ENCODE peak calls at places on chromosomes 2 and 18, in four cellular contexts. N, X, W and E are unnamed samples.

GRCh38 chr2:121689356-121689755 is 40.1 kb upstream of the CLASP1 start:
- DNase-seq in X (peak), W (no peak), N (peak), E (peak)

GRCh38 chr18:55539240-55539639 is 48.8 kb downstream of the TCF4 start:
- DNase-seq in X (no peak), W (no peak), N (no peak), E (no peak)

GRCh38 chr2:60168247-60168646 is 385.2 kb downstream of the BCL11A start:
- DNase-seq in W (no peak), X (no peak), N (no peak), E (no peak)

GRCh38 chr2:39216495-39217191 is 27.1 kb downstream of the CDKL4 start:
- DNase-seq in N (no peak), W (no peak), X (peak), E (no peak)

GRCh38 chr2:156459720-156460119 is 23.5 kb downstream of the GPD2 start:
- DNase-seq in X (no peak), N (no peak), W (no peak), E (no peak)

GRCh38 chr18:73805991-73806390 is 341.6 kb downstream of the FBXO15 start:
- DNase-seq in X (no peak), W (no peak), N (no peak), E (peak)

GRCh38 chr2:74922592-74923227 is 35.7 kb upstream of the POLE4 start:
- DNase-seq in W (no peak), X (no peak), N (no peak), E (no peak)

GRCh38 chr18:8610442-8610801 is 1.2 kb downstream of the RAB12 start:
- DNase-seq in N (no peak), W (no peak), X (no peak), E (no peak)

GRCh38 chr2:12089001-12089400 is 342.6 kb downstream of the LPIN1 start:
- DNase-seq in W (no peak), N (no peak), X (no peak), E (no peak)

GRCh38 chr2:215022418-215022817 is 116.0 kb downstream of the ABCA12 start:
- DNase-seq in X (no peak), W (no peak), N (no peak), E (peak)

GRCh38 chr18:28161608-28162599 is 15.0 kb downstream of the CDH2 start:
- DNase-seq in X (peak), N (no peak), W (no peak), E (no peak)

GRCh38 chr2:55839182-55839819 is 84.3 kb downstream of the EFEMP1 start:
- DNase-seq in N (no peak), X (peak), W (no peak), E (peak)

GRCh38 chr2:147916723-147917122 is 71.9 kb downstream of the ACVR2A start:
- DNase-seq in N (no peak), W (no peak), X (no peak), E (no peak)

GRCh38 chr2:27888790-27889189 is 1.4 kb downstream of the RBKS start:
- DNase-seq in X (no peak), W (no peak), N (no peak), E (no peak)

GRCh38 chr2:10844083-10844482 is 31.5 kb upstream of the PDIA6 start:
- DNase-seq in W (no peak), N (no peak), X (no peak), E (peak)

GRCh38 chr2:64276417-64277095 is 132.3 kb upstream of the PELI1 start:
- DNase-seq in W (no peak), X (no peak), N (no peak), E (peak)

GRCh38 chr18:13457327-13457726 is 238.8 kb downstream of the LDLRAD4 start:
- DNase-seq in N (no peak), W (no peak), X (no peak), E (no peak)

GRCh38 chr2:16375351-16375750 is 290.3 kb downstream of the CYRIA start:
- DNase-seq in W (no peak), X (no peak), N (no peak), E (no peak)

GRCh38 chr2:234496835-234497591 is at the start of gene ARL4C:
- DNase-seq in N (peak), W (no peak), X (peak), E (peak)

GRCh38 chr2:8165550-8165949 is 516.3 kb upstream of the ID2 start:
- DNase-seq in W (no peak), N (no peak), X (peak), E (no peak)

GRCh38 chr18:51666717-51667320 is 469.3 kb upstream of the MEX3C start:
- DNase-seq in X (no peak), W (no peak), N (no peak), E (peak)

GRCh38 chr2:175463639-175464310 is 282.3 kb upstream of the ATP5MC3 start:
- DNase-seq in W (no peak), X (peak), N (no peak), E (peak)

GRCh38 chr2:42298132-42298531 is 62.9 kb downstream of the COX7A2L start:
- DNase-seq in N (no peak), X (no peak), W (no peak), E (no peak)
- H2AFZ ChIP-seq in N (no peak), X (no peak), W (no peak), E (no peak)

DNA sequence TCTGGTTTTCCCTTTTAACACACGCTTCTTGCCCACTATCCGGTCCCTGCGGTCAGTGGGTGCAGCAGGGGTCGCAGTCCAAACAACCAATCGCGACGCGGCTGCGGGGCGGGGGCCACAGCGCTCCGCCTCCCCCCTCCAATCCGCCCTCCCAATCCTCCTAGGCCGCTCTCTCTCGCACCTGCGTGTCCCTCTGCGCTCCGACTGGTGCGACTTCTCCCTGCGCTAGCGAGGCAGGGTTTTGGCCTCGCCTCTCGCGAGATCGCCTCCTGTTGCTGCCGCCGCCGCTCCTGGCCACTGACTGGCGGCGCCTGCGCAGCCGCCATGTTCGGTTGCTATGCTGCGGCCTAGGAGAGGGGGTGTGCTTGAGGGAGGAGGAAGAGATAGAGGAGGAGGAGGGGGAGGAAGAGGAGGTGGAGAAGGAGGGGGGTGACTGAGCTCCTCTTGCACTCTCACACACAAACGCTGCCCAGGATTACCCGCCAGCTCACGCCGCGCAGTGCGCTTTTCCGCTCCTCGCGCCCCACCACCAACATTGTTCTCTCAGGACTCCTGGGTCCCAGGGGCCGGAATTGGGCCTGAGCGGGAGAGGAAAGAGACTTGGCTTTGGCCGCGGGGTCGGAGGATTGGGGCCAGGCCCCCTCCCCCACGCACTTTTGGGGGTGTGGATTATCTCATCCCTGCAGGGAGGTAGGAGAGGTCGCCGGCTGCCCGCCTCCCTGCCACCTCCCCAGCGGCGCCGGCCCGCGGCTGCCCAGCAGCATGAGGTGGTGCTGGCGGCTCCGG is at the start of gene PTPN4:
- DNase-seq in X (peak), W (peak), N (peak), E (peak)
- TF ChIP-seq REST in X (no peak), W (no peak), N (peak), E (no peak)

GRCh38 chr2:197926673-197927072 is 122.3 kb downstream of the PLCL1 start:
- DNase-seq in X (no peak), N (no peak), W (no peak), E (no peak)

GRCh38 chr2:197927994-197928393 is 123.6 kb downstream of the PLCL1 start:
- DNase-seq in N (no peak), W (no peak), X (no peak), E (no peak)

GRCh38 chr2:197925204-197925603 is 120.8 kb downstream of the PLCL1 start:
- DNase-seq in X (no peak), N (no peak), W (no peak), E (no peak)

GRCh38 chr2:197920581-197921213 is 116.3 kb downstream of the PLCL1 start:
- DNase-seq in N (no peak), X (no peak), W (no peak), E (no peak)

DNA sequence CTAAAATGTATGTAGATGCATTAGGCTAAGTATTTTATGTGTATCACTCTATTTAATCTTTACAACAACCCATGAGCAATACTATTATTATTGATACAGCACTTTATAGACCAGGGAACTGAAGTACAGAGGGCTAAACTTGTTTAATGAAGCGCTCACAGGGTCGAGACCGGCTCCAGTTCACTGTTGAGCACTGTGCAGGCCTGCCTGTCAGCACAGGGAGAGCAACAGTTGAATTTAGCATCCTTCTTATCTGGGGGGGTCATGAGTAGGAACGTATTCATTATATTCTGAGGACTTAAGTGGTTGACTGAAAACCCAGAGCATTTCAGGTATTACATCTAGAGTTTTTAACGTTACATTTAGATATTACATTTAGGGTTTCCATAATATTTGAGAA is 120.1 kb downstream of the PLCL1 start:
- DNase-seq in X (no peak), W (no peak), N (no peak), E (no peak)
- TF ChIP-seq JUNB in X (no peak), W (no peak), N (no peak), E (no peak)

GRCh38 chr2:144349674-144350073 is 170.2 kb downstream of the ZEB2 start:
- DNase-seq in W (no peak), X (peak), N (no peak), E (peak)
- H2AFZ ChIP-seq in W (no peak), X (peak), N (peak), E (no peak)

DNA sequence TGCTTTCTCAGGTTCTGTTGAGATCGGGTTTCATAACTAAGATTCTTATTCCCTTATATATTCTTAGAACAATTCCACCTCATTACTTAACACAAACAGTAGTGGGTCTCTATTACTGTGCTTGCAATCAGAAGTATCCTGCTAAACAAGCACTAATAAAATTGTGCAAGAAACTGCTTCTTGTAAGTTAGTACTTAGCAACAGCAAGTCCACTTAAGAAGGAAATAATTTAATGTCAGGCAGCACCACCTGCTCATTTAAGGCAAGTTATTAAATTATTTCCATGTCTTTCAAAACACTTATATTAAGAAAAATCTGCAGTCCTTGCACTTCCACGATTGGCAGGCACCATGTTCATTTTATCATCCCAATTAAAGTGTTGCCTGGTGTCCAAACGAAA is 67.8 kb downstream of the RBMS1 start:
- DNase-seq in N (no peak), X (no peak), W (no peak), E (no peak)
- TF ChIP-seq REST in N (no peak), X (no peak), W (no peak), E (no peak)

GRCh38 chr2:133322909-133323308 is 245.4 kb downstream of the NCKAP5 start:
- DNase-seq in W (no peak), N (no peak), X (no peak), E (no peak)

GRCh38 chr2:133324150-133324561 is 244.1 kb downstream of the NCKAP5 start:
- DNase-seq in N (no peak), W (no peak), X (no peak), E (peak)

GRCh38 chr2:133331437-133331836 is 236.8 kb downstream of the NCKAP5 start:
- DNase-seq in N (no peak), W (no peak), X (no peak), E (no peak)

DNA sequence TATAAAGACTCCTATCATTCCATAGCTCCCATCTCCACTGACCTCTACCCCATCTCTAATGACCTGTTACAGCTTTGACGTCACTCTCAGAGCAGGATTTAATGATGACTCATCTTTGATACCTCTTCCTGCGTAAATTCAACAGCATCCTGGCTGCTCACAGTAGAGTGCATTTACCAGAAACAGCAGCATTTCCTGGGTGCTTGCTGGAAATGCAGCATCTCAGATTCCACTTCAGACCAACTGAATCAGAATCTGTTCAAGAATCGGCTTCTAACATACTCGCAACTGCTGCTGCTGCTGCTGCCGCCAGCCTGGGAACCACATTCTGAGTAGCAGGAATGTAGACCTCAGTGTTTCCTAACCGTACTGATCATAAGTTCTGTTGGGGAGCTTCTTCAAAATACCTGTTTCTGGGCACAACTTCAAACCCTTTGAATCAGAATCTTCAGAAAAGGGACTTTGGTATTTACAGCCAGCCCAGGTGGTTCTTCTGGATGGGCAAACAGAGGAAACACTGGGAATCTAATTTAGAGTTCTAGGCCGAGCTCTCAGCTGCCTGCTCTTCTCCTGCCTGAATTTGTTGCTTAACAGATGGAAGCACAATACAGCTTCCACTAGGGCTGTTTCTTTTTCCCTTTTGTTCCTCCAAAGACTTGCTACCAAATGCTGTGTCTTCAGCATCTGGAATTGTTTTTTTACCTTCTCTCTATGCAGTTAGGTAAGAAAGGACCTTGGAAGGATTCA is 241.4 kb downstream of the NCKAP5 start:
- DNase-seq in N (no peak), W (no peak), X (no peak), E (peak)
- TF ChIP-seq JUNB in N (no peak), W (no peak), X (no peak), E (no peak)

GRCh38 chr2:19861771-19862170 is 40.0 kb downstream of the TTC32 start:
- DNase-seq in W (no peak), N (no peak), X (no peak), E (no peak)

GRCh38 chr2:19866741-19867140 is 35.0 kb downstream of the TTC32 start:
- DNase-seq in X (no peak), N (no peak), W (no peak), E (no peak)

GRCh38 chr2:19865151-19865550 is 36.6 kb downstream of the TTC32 start:
- DNase-seq in N (no peak), W (no peak), X (no peak), E (no peak)

GRCh38 chr2:19864369-19864768 is 37.4 kb downstream of the TTC32 start:
- DNase-seq in X (no peak), N (no peak), W (no peak), E (no peak)

DNA sequence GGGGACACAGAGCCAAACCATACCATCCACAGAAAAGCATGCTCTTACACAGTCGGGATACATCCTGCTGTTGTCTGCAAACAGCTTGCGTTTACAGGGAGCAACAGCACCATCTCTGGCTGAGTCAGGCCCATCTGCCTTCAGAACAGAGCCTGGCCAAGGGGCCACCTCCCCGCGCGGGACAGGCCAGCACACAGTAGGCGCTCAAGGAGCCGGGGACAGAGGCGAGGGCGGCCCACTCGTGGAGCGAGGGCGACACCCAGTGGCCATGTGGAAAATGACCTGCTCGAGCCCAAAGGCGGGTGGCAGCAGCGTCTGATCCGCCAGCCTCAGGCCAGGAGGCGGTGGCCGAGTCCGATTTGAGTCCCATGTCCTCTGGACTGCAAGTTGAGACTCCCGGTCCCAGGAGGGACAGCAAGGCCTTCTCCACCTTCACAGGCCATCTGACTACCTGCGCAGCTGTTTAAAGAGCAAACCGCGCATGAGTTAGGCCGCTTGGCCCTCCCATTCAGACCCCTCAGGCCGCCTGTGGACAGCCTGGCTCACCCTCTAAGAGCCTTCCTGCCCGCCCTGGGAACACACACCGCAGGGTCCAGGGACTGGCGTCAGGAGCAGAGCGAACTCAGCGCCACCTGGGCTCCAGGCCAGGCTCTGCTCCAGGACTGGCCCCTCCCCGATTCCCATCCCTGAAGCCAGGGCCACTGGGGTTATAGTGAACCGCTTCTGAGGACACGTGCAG is 38.3 kb downstream of the TTC32 start:
- DNase-seq in N (peak), X (peak), W (no peak), E (peak)
- H2AFZ ChIP-seq in N (peak), X (peak), W (peak), E (peak)

DNA sequence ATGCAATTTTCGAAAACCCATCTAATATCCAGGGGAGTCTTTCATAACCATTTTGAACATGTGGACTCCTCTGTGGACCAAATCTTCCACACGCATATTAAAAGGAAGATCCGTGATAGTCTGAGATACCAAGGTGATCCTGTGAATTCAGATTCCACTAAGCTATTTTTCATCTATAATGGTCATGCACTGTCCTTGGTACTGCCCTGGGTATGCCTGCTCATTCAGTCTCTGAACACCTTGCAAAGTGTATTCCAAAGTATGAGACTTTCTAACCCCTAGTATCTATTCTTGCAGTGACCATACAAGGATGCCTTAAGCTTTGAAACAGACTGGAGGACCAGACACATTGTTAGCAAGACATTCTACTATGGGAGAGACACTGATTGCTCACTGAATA is 217.6 kb upstream of the CCDC150 start:
- DNase-seq in N (no peak), X (no peak), W (no peak), E (no peak)
- TF ChIP-seq REST in N (no peak), X (no peak), W (peak), E (peak)